ENCODE peak calls at places on chromosome 15, in six cellular contexts. Z, R, G, L, T and K are unnamed samples.

GRCh38 chr15:85164841-85165466 is 183.3 kb downstream of the PDE8A start:
- DNase-seq in L (no peak), R (no peak), G (no peak), T (peak), Z (no peak), K (peak)

GRCh38 chr15:83747050-83747717 is 93.3 kb downstream of the ADAMTSL3 start:
- DNase-seq in G (peak), T (peak), Z (peak), L (no peak), R (no peak), K (peak)

GRCh38 chr15:60155661-60156060 is 151.6 kb downstream of the FOXB1 start:
- DNase-seq in R (no peak), L (peak), G (peak), T (no peak), Z (no peak), K (peak)

GRCh38 chr15:66894363-66894762 is 171.0 kb upstream of the SMAD3 start:
- DNase-seq in Z (no peak), G (no peak), R (no peak), L (no peak), T (no peak), K (no peak)

GRCh38 chr15:73750951-73751350 is 2.2 kb downstream of the INSYN1 start:
- DNase-seq in T (no peak), R (no peak), L (no peak), G (no peak), Z (no peak), K (no peak)

GRCh38 chr15:99421172-99421656 is 144.6 kb upstream of the MEF2A start:
- DNase-seq in L (no peak), G (no peak), R (no peak), T (no peak), Z (no peak), K (peak)

GRCh38 chr15:92306662-92307061 is 87.0 kb upstream of the ST8SIA2 start:
- DNase-seq in R (no peak), G (no peak), L (no peak), Z (peak), T (peak), K (no peak)

GRCh38 chr15:50227076-50227475 is 38.5 kb downstream of the HDC start:
- DNase-seq in R (no peak), Z (peak), L (peak), T (no peak), G (peak), K (no peak)